ENCODE peak calls at places on chromosomes 13 and 19, in four cellular contexts. E is stomach, Y is K562, G is HCT116. Q is an unnamed sample.

GRCh38 chr19:45100202-45100600 is 7.2 kb downstream of the PPP1R37 start:
- DNase-seq in Y (no peak), E (no peak), G (no peak), Q (no peak)

GRCh38 chr19:10936661-10937084 is 8.1 kb downstream of the TIMM29 start:
- DNase-seq in G (peak; percentile 74), Y (peak; percentile 60), E (peak; percentile 41), Q (peak; percentile 64)

GRCh38 chr13:111410232-111411021 is 90.0 kb downstream of the TEX29 start:
- DNase-seq in E (no peak), Y (no peak), G (no peak), Q (no peak)

GRCh38 chr13:35954207-35954560 is 177.0 kb downstream of the DCLK1 start:
- DNase-seq in G (no peak), E (no peak), Y (no peak), Q (no peak)

GRCh38 chr19:44576843-44577565 is 36.4 kb upstream of the IGSF23 start:
- DNase-seq in E (peak; percentile 56), Y (peak; percentile 47), G (peak; percentile 39), Q (no peak)

GRCh38 chr19:46704379-46705076 is 12.4 kb downstream of the PRKD2 start:
- DNase-seq in E (peak; percentile 85), G (no peak), Y (peak; percentile 79), Q (peak; percentile 42)

GRCh38 chr13:112904436-112904960 is 64.5 kb upstream of the MCF2L start:
- DNase-seq in E (no peak), G (no peak), Y (no peak), Q (no peak)

GRCh38 chr13:112955271-112955937 is 13.6 kb upstream of the MCF2L start:
- DNase-seq in Y (no peak), G (no peak), E (no peak), Q (no peak)

GRCh38 chr13:50214514-50214913 is 199.3 kb downstream of the KCNRG start:
- DNase-seq in Y (no peak), E (no peak), G (no peak), Q (no peak)

GRCh38 chr19:51959791-51960190 is 26.8 kb downstream of the ZNF350 start:
- DNase-seq in Y (no peak), G (no peak), E (no peak), Q (peak; percentile 17)

GRCh38 chr13:49499889-49500660 is 4.3 kb downstream of the PHF11 start:
- DNase-seq in E (no peak), Y (no peak), G (no peak), Q (no peak)

GRCh38 chr19:44587863-44588752 is 25.3 kb upstream of the IGSF23 start:
- DNase-seq in E (no peak), Y (no peak), G (peak; percentile 78), Q (no peak)

GRCh38 chr19:35266904-35267817 is 1.6 kb upstream of the USF2 start:
- DNase-seq in E (no peak), G (no peak), Y (peak; percentile 71), Q (peak; percentile 33)

GRCh38 chr19:40642757-40643325 is 41.7 kb downstream of the LTBP4 start:
- DNase-seq in Y (no peak), G (no peak), E (no peak), Q (no peak)

GRCh38 chr13:44142911-44143665 is 230.5 kb upstream of the SERP2 start:
- DNase-seq in E (no peak), G (peak; percentile 47), Y (peak; percentile 37), Q (no peak)

GRCh38 chr13:113813070-113813748 is 50.7 kb downstream of the GAS6 start:
- DNase-seq in E (no peak), G (no peak), Y (no peak), Q (no peak)

GRCh38 chr13:100625447-100625846 is 36.9 kb upstream of the GGACT start:
- DNase-seq in E (no peak), Y (no peak), G (no peak), Q (no peak)

GRCh38 chr13:49838989-49839388 is 46.5 kb upstream of the KPNA3 start:
- DNase-seq in Y (peak; percentile 11), G (no peak), E (no peak), Q (no peak)

GRCh38 chr13:56198350-56198749 is 942.4 kb upstream of the PRR20A start:
- DNase-seq in G (no peak), Y (no peak), E (no peak), Q (no peak)

GRCh38 chr13:59677966-59678814 is 485.5 kb downstream of the DIAPH3 start:
- DNase-seq in E (no peak), G (peak; percentile 29), Y (peak; percentile 23), Q (no peak)

GRCh38 chr13:52022355-52022754 is 2.1 kb upstream of the UTP14C start:
- DNase-seq in E (no peak), Y (no peak), G (no peak), Q (no peak)

GRCh38 chr13:29156136-29156535 is 336.0 kb downstream of the MTUS2 start:
- DNase-seq in Y (no peak), E (no peak), G (no peak), Q (no peak)

GRCh38 chr19:31127132-31127967 is 221.9 kb downstream of the TSHZ3 start:
- DNase-seq in E (no peak), Y (no peak), G (no peak), Q (peak; percentile 36)

GRCh38 chr19:34480491-34480890 is 1.1 kb upstream of the WTIP start:
- DNase-seq in Y (no peak), E (no peak), G (no peak), Q (no peak)

GRCh38 chr13:76016799-76017198 is 380.7 kb downstream of the LMO7 start:
- DNase-seq in E (no peak), Y (peak; percentile 13), G (peak; percentile 35), Q (no peak)

GRCh38 chr13:25911020-25911419 is 140.8 kb downstream of the SHISA2 start:
- DNase-seq in G (no peak), E (no peak), Y (no peak), Q (no peak)

GRCh38 chr13:51417716-51418115 is 35.1 kb downstream of the INTS6 start:
- DNase-seq in G (no peak), Y (no peak), E (no peak), Q (no peak)

GRCh38 chr19:40521276-40521675 is 54.5 kb downstream of the SPTBN4 start:
- DNase-seq in E (no peak), G (no peak), Y (no peak), Q (no peak)

GRCh38 chr19:14350866-14351265 is 30.4 kb upstream of the ADGRE5 start:
- DNase-seq in G (no peak), Y (peak; percentile 2), E (no peak), Q (no peak)

GRCh38 chr19:13770013-13770635 is 4.1 kb upstream of the C19orf53 start:
- DNase-seq in Y (no peak), G (no peak), E (no peak), Q (no peak)

GRCh38 chr19:35135389-35135909 is 590 bp upstream of the LGI4 start:
- DNase-seq in E (peak; percentile 82), Y (peak; percentile 93), G (peak; percentile 51), Q (peak; percentile 80)

DNA sequence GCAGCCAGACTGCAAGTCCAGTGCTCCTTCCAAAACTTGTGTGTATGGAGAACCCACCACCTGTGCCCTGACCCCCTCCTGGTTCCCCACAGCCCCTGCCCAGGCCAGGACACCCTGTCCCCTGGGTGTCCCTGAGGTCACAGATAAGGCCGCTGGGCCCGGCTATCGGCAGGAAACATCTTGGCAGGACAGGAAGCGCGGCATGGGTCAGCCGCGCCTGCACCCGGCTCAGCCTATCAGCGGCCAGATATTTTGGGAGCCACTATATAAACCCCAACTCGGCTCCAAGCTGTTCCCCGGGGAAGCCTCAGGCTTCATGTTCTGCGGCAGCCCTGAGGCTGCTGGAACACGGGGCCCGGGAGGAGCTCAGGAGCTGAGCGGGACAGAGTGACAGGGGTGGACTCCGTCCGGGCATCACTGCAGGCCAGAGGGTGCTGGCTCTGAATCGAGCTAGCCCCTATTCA is 60.8 kb downstream of the AP1M1 start:
- DNase-seq in G (no peak), Y (peak; percentile 100), E (peak; percentile 68), Q (no peak)
- TF ChIP-seq POLR2A in G (no peak), Y (peak; percentile 79), E (no peak), Q (no peak)

DNA sequence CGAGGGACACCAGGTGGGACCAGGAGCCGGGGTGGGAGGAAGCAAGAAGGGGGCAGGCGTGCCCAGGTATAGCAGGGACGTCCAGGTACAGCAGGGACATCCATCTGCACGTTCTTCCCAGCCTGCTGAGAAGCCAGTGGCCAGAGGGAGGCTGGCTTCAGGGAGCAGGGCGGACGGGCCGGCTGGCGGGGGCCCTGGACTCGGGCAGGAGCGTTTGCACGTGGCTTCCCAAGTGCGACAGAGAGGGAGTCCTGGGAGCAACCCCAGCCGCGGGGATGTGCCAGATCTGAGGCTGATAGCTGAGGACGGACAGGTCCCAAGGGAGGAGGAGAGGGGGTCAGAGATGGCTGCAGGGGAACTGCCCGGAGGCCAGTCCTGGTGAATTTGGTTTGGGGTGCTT is 36.7 kb downstream of the MYO9B start:
- DNase-seq in E (no peak), Y (no peak), G (no peak), Q (no peak)
- TF ChIP-seq POLR2AphosphoS5 in E (no peak), Y (no peak), G (no peak), Q (no peak)

GRCh38 chr13:97254809-97255208 is 32.7 kb downstream of the MBNL2 start:
- DNase-seq in G (peak; percentile 93), Y (no peak), E (no peak), Q (no peak)

GRCh38 chr13:97256343-97256783 is 34.2 kb downstream of the MBNL2 start:
- DNase-seq in G (peak; percentile 98), Y (peak; percentile 36), E (no peak), Q (no peak)

GRCh38 chr13:97257228-97257755 is 35.2 kb downstream of the MBNL2 start:
- DNase-seq in E (no peak), G (no peak), Y (no peak), Q (no peak)

GRCh38 chr13:97253581-97254293 is 31.6 kb downstream of the MBNL2 start:
- DNase-seq in E (no peak), Y (no peak), G (no peak), Q (no peak)

DNA sequence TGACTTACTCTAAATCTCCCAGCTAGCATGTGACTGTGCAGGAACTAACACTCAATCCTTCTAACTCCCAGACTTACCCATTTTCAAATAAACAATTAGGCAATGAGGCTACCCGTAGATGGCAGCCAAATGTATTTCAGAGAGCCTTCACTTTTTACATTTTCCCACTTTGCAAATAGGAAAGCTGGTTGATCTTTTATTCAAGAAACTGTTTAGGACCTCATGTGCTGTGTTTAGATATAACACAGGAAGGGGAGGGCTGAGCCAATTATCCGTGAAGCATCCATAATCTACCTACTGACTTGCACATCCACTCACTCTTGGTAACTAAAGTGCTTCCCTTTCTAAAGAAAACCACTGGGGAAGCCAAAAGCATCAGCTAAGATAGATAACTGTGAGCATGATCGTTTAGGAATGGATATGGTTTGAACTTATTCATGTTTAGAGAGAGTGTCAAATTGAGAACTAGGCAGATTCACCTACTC is 33.4 kb downstream of the MBNL2 start:
- DNase-seq in G (no peak), E (no peak), Y (no peak), Q (no peak)
- TF ChIP-seq POLR2A in G (no peak), E (no peak), Y (no peak), Q (no peak)

DNA sequence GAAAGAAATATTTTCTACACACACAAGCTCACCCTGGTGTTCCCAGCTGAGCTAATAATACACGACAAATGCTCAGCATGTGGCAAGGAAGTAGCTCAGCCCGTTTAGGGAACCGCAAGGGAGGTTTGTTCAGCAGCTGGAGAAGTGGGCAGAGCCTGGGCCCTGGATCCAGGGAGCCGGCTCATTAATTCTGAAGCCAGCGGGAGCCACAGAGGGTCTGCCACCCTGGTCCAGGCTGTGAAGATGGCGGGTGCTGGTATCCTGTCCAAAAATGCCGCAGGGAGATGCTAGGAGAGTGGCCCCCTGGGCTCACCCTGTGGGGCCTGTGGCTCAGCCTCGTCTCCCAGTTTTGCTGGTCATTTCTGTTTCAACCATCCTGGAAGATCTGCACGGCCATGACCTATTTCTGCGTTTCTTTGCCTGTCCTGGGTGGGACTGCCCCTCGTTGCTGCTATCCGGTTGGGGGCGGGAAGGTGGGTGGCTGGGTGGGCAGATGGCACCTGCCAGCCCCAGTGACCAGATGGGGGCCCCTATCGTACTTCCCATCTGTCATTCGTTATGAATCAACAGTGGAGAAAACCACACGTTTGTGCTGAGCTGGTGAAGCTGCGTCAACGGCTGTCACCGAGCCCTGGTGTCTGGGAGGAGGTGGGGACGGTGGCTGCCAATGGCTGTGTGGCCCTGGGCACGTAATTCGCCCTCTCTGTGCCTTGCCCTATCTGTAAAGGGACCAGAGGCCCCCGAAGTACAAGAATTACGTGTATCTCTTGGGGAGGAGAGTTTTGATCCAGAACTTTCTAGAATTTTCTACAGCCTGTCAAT is 2.7 kb upstream of the GNA15 start:
- DNase-seq in E (no peak), Y (peak; percentile 74), G (no peak), Q (peak; percentile 53)
- TF ChIP-seq POLR2AphosphoS5 in E (peak; percentile 16), Y (no peak), G (no peak), Q (peak; percentile 56)

Q was measured in prostate gland.